ENCODE peak calls at places on chromosome 11, in nine cellular contexts. One of them, this sample, is unnamed.

GRCh38 chr11:129067454-129067853 is 124.7 kb downstream of the ARHGAP32 start:
- DNase-seq in hypothalamus: no peak
- DNase-seq in neural crest cell: no peak
- DNase-seq in Kasumi-1: no peak
- DNase-seq in T-helper 2 cell: no peak
- DNase-seq in NCI-H1417: no peak
- DNase-seq in iPS-NIHi11: no peak
- DNase-seq in mucosa of descending colon: no peak
- DNase-seq in NCI-H2081: no peak
- DNase-seq in this sample: no peak

GRCh38 chr11:64923151-64923661 is 1.3 kb upstream of the PPP2R5B start:
- DNase-seq in hypothalamus: no peak
- DNase-seq in neural crest cell: no peak
- DNase-seq in Kasumi-1: no peak
- DNase-seq in T-helper 2 cell: no peak
- DNase-seq in NCI-H1417: no peak
- DNase-seq in iPS-NIHi11: no peak
- DNase-seq in mucosa of descending colon: no peak
- DNase-seq in NCI-H2081: no peak
- DNase-seq in this sample: no peak

GRCh38 chr11:99548264-99548663 is 527.5 kb downstream of the CNTN5 start:
- DNase-seq in hypothalamus: no peak
- DNase-seq in neural crest cell: no peak
- DNase-seq in Kasumi-1: no peak
- DNase-seq in T-helper 2 cell: no peak
- DNase-seq in NCI-H1417: no peak
- DNase-seq in iPS-NIHi11: no peak
- DNase-seq in mucosa of descending colon: no peak
- DNase-seq in NCI-H2081: no peak
- DNase-seq in this sample: no peak

GRCh38 chr11:129620705-129621104 is 194.9 kb upstream of the TMEM45B start:
- DNase-seq in hypothalamus: no peak
- DNase-seq in neural crest cell: no peak
- DNase-seq in Kasumi-1: no peak
- DNase-seq in T-helper 2 cell: no peak
- DNase-seq in NCI-H1417: no peak
- DNase-seq in iPS-NIHi11: no peak
- DNase-seq in mucosa of descending colon: no peak
- DNase-seq in NCI-H2081: no peak
- DNase-seq in this sample: no peak

GRCh38 chr11:69918938-69919650 is 99.9 kb upstream of the FGF3 start:
- DNase-seq in hypothalamus: peak
- DNase-seq in neural crest cell: peak
- DNase-seq in Kasumi-1: peak
- DNase-seq in T-helper 2 cell: peak
- DNase-seq in NCI-H1417: peak
- DNase-seq in iPS-NIHi11: peak
- DNase-seq in mucosa of descending colon: peak
- DNase-seq in NCI-H2081: peak
- DNase-seq in this sample: peak

GRCh38 chr11:86106916-86107315 is 38.0 kb upstream of the PICALM start:
- DNase-seq in hypothalamus: no peak
- DNase-seq in neural crest cell: no peak
- DNase-seq in Kasumi-1: no peak
- DNase-seq in T-helper 2 cell: no peak
- DNase-seq in NCI-H1417: no peak
- DNase-seq in iPS-NIHi11: no peak
- DNase-seq in mucosa of descending colon: no peak
- DNase-seq in NCI-H2081: no peak
- DNase-seq in this sample: no peak

GRCh38 chr11:128453444-128454336 is 133.7 kb downstream of the ETS1 start:
- DNase-seq in hypothalamus: no peak
- DNase-seq in neural crest cell: no peak
- DNase-seq in Kasumi-1: no peak
- DNase-seq in T-helper 2 cell: no peak
- DNase-seq in NCI-H1417: no peak
- DNase-seq in iPS-NIHi11: no peak
- DNase-seq in mucosa of descending colon: peak
- DNase-seq in NCI-H2081: no peak
- DNase-seq in this sample: peak

GRCh38 chr11:9574556-9574805 is 1.0 kb downstream of the WEE1 start:
- DNase-seq in hypothalamus: no peak
- DNase-seq in neural crest cell: no peak
- DNase-seq in Kasumi-1: peak
- DNase-seq in T-helper 2 cell: no peak
- DNase-seq in NCI-H1417: no peak
- DNase-seq in iPS-NIHi11: no peak
- DNase-seq in mucosa of descending colon: no peak
- DNase-seq in NCI-H2081: no peak
- DNase-seq in this sample: no peak

GRCh38 chr11:66478823-66479740 is 1.2 kb upstream of the DPP3 start:
- DNase-seq in hypothalamus: no peak
- DNase-seq in neural crest cell: no peak
- DNase-seq in Kasumi-1: no peak
- DNase-seq in T-helper 2 cell: peak
- DNase-seq in NCI-H1417: peak
- DNase-seq in iPS-NIHi11: peak
- DNase-seq in mucosa of descending colon: peak
- DNase-seq in NCI-H2081: peak
- DNase-seq in this sample: peak

GRCh38 chr11:776459-777287 is 614 bp downstream of the GATD1 start:
- DNase-seq in hypothalamus: no peak
- DNase-seq in neural crest cell: peak
- DNase-seq in Kasumi-1: peak
- DNase-seq in T-helper 2 cell: no peak
- DNase-seq in NCI-H1417: no peak
- DNase-seq in iPS-NIHi11: peak
- DNase-seq in mucosa of descending colon: peak
- DNase-seq in NCI-H2081: peak
- DNase-seq in this sample: no peak

GRCh38 chr11:78453140-78453935 is 35.7 kb upstream of the GAB2 start:
- DNase-seq in hypothalamus: no peak
- DNase-seq in neural crest cell: no peak
- DNase-seq in Kasumi-1: no peak
- DNase-seq in T-helper 2 cell: no peak
- DNase-seq in NCI-H1417: no peak
- DNase-seq in iPS-NIHi11: no peak
- DNase-seq in mucosa of descending colon: no peak
- DNase-seq in NCI-H2081: no peak
- DNase-seq in this sample: no peak

GRCh38 chr11:28697920-28698827 is 590.0 kb downstream of the METTL15 start:
- DNase-seq in hypothalamus: peak
- DNase-seq in neural crest cell: peak
- DNase-seq in Kasumi-1: peak
- DNase-seq in T-helper 2 cell: no peak
- DNase-seq in NCI-H1417: peak
- DNase-seq in iPS-NIHi11: peak
- DNase-seq in mucosa of descending colon: peak
- DNase-seq in NCI-H2081: peak
- DNase-seq in this sample: peak

GRCh38 chr11:117219455-117219854 is 12.4 kb downstream of the PCSK7 start:
- DNase-seq in hypothalamus: no peak
- DNase-seq in neural crest cell: no peak
- DNase-seq in Kasumi-1: no peak
- DNase-seq in T-helper 2 cell: no peak
- DNase-seq in NCI-H1417: no peak
- DNase-seq in iPS-NIHi11: no peak
- DNase-seq in mucosa of descending colon: peak
- DNase-seq in NCI-H2081: no peak
- DNase-seq in this sample: no peak

GRCh38 chr11:5508605-5509004 is 1.2 kb downstream of the UBQLN3 start:
- DNase-seq in hypothalamus: no peak
- DNase-seq in neural crest cell: no peak
- DNase-seq in Kasumi-1: no peak
- DNase-seq in T-helper 2 cell: no peak
- DNase-seq in NCI-H1417: no peak
- DNase-seq in iPS-NIHi11: no peak
- DNase-seq in mucosa of descending colon: no peak
- DNase-seq in NCI-H2081: no peak
- DNase-seq in this sample: no peak

GRCh38 chr11:32315121-32315520 is 120.2 kb downstream of the WT1 start:
- DNase-seq in hypothalamus: no peak
- DNase-seq in neural crest cell: no peak
- DNase-seq in Kasumi-1: no peak
- DNase-seq in T-helper 2 cell: no peak
- DNase-seq in NCI-H1417: no peak
- DNase-seq in iPS-NIHi11: no peak
- DNase-seq in mucosa of descending colon: no peak
- DNase-seq in NCI-H2081: no peak
- DNase-seq in this sample: no peak

GRCh38 chr11:34632105-34632780 is 11.3 kb downstream of the EHF start:
- DNase-seq in hypothalamus: peak
- DNase-seq in neural crest cell: no peak
- DNase-seq in Kasumi-1: no peak
- DNase-seq in T-helper 2 cell: no peak
- DNase-seq in NCI-H1417: no peak
- DNase-seq in iPS-NIHi11: peak
- DNase-seq in mucosa of descending colon: no peak
- DNase-seq in NCI-H2081: peak
- DNase-seq in this sample: no peak